ENCODE peak calls at places on chromosomes 5 and 9, in seven cellular contexts. M is Jurkat, Clone E6-1; H is stimulated activated naive CD4-positive, alpha-beta T cell treated with Interleukin-2 at 50 U/mL for 16 hours; G is A673; E is OCI-LY7; O is omental fat pad; B is M059J. Q is an unnamed sample.
A peak's percentile ranks its signal among the peaks of the same experiment; 100 is the strongest.

GRCh38 chr5:72305194-72306142 is 14.6 kb downstream of the MRPS27 start:
- DNase-seq in M (no peak), H (no peak), G (no peak), E (peak; percentile 64), O (no peak), B (no peak), Q (no peak)

GRCh38 chr9:123234853-123235252 is 33.5 kb downstream of the STRBP start:
- DNase-seq in M (no peak), H (no peak), G (no peak), E (peak; percentile 81), O (no peak), B (no peak), Q (no peak)

GRCh38 chr5:30505014-30505886 is 688.2 kb upstream of the CDH6 start:
- DNase-seq in M (no peak), H (no peak), G (peak; percentile 73), E (no peak), O (no peak), B (peak; percentile 25), Q (peak; percentile 64)

GRCh38 chr5:128913551-128913950 is 51.7 kb upstream of the SLC27A6 start:
- DNase-seq in M (no peak), H (no peak), G (no peak), E (no peak), O (no peak), B (no peak), Q (no peak)

GRCh38 chr9:89969156-89969566 is 364.3 kb downstream of the GADD45G start:
- DNase-seq in M (no peak), H (peak; percentile 41), G (no peak), E (no peak), O (no peak), B (peak; percentile 67), Q (no peak)

GRCh38 chr5:126777257-126777973 is 479 bp downstream of the LMNB1 start:
- DNase-seq in M (peak; percentile 26), H (peak; percentile 49), G (peak; percentile 74), E (peak; percentile 82), O (no peak), B (peak; percentile 70), Q (peak; percentile 42)

GRCh38 chr9:31839273-31839672 is 545.2 kb upstream of the ACO1 start:
- DNase-seq in M (no peak), H (no peak), G (peak; percentile 19), E (no peak), O (no peak), B (peak; percentile 55), Q (peak; percentile 64)

GRCh38 chr5:179435731-179436315 is 90.6 kb upstream of the ADAMTS2 start:
- DNase-seq in M (no peak), H (no peak), G (no peak), E (no peak), O (no peak), B (no peak), Q (no peak)

GRCh38 chr5:79464695-79465332 is 49.1 kb downstream of the HOMER1 start:
- DNase-seq in M (peak; percentile 23), H (no peak), G (peak; percentile 53), E (peak; percentile 60), O (no peak), B (peak; percentile 15), Q (peak; percentile 46)

GRCh38 chr5:11072556-11072955 is 311.5 kb upstream of the DAP start:
- DNase-seq in M (no peak), H (no peak), G (no peak), E (no peak), O (no peak), B (peak; percentile 3), Q (no peak)

GRCh38 chr5:72107874-72108199 is 562 bp downstream of the MAP1B start:
- DNase-seq in M (peak; percentile 17), H (no peak), G (no peak), E (no peak), O (no peak), B (peak; percentile 61), Q (no peak)

GRCh38 chr5:170368593-170368992 is 20.6 kb downstream of the KCNMB1 start:
- DNase-seq in M (no peak), H (no peak), G (no peak), E (no peak), O (no peak), B (no peak), Q (no peak)

GRCh38 chr5:153463806-153464205 is 26.7 kb upstream of the GRIA1 start:
- DNase-seq in M (no peak), H (no peak), G (no peak), E (no peak), O (no peak), B (peak; percentile 72), Q (no peak)

GRCh38 chr9:108536836-108537601 is 318.8 kb downstream of the ACTL7B start:
- DNase-seq in M (no peak), H (no peak), G (no peak), E (no peak), O (no peak), B (peak; percentile 73), Q (no peak)

GRCh38 chr5:116313366-116313765 is 228.5 kb downstream of the COMMD10 start:
- DNase-seq in M (no peak), H (no peak), G (no peak), E (no peak), O (no peak), B (no peak), Q (no peak)

GRCh38 chr9:82679488-82679887 is 383.5 kb downstream of the RASEF start:
- DNase-seq in M (no peak), H (no peak), G (no peak), E (no peak), O (no peak), B (peak; percentile 2), Q (peak; percentile 7)

GRCh38 chr5:65955746-65956145 is 29.4 kb downstream of the ERBIN start:
- DNase-seq in M (no peak), H (no peak), G (no peak), E (no peak), O (no peak), B (no peak), Q (peak; percentile 56)

GRCh38 chr5:21152611-21153010 is 1164.6 kb upstream of the CDH18 start:
- DNase-seq in M (no peak), H (no peak), G (peak; percentile 96), E (no peak), O (no peak), B (peak; percentile 94), Q (peak; percentile 23)

GRCh38 chr5:10563132-10563939 is 534 bp upstream of the ANKRD33B start:
- DNase-seq in M (no peak), H (peak; percentile 41), G (no peak), E (peak; percentile 48), O (no peak), B (peak; percentile 61), Q (peak; percentile 18)

GRCh38 chr9:80650964-80651555 is 1038.3 kb downstream of the TLE1 start:
- DNase-seq in M (no peak), H (no peak), G (no peak), E (no peak), O (no peak), B (peak; percentile 37), Q (no peak)

GRCh38 chr9:71626395-71626794 is 141.9 kb downstream of the CEMIP2 start:
- DNase-seq in M (no peak), H (no peak), G (no peak), E (no peak), O (no peak), B (no peak), Q (no peak)

GRCh38 chr5:1016036-1016435 is 7.4 kb downstream of the NKD2 start:
- DNase-seq in M (no peak), H (no peak), G (no peak), E (no peak), O (no peak), B (no peak), Q (no peak)

GRCh38 chr9:33167949-33168535 is 906 bp upstream of the B4GALT1 start:
- DNase-seq in M (no peak), H (no peak), G (no peak), E (peak; percentile 39), O (no peak), B (no peak), Q (no peak)

GRCh38 chr5:116492016-116492623 is 82.5 kb downstream of the SEMA6A start:
- DNase-seq in M (peak; percentile 91), H (no peak), G (peak; percentile 69), E (peak; percentile 11), O (no peak), B (peak; percentile 84), Q (peak; percentile 90)

GRCh38 chr9:107638922-107639321 is 149.4 kb upstream of the KLF4 start:
- DNase-seq in M (no peak), H (no peak), G (no peak), E (peak; percentile 1), O (no peak), B (no peak), Q (peak; percentile 56)

GRCh38 chr9:116857321-116857720 is 170.2 kb downstream of the TRIM32 start:
- DNase-seq in M (no peak), H (no peak), G (peak; percentile 12), E (no peak), O (no peak), B (no peak), Q (no peak)

GRCh38 chr5:97844797-97845196 is 661.8 kb upstream of the RIOK2 start:
- DNase-seq in M (no peak), H (no peak), G (no peak), E (no peak), O (no peak), B (no peak), Q (peak; percentile 61)

GRCh38 chr5:174056064-174056842 is 10.7 kb downstream of the NSG2 start:
- DNase-seq in M (peak; percentile 10), H (no peak), G (peak; percentile 7), E (no peak), O (no peak), B (no peak), Q (peak; percentile 2)

GRCh38 chr5:123708074-123708806 is 196.3 kb downstream of the CSNK1G3 start:
- DNase-seq in M (no peak), H (no peak), G (peak; percentile 33), E (no peak), O (no peak), B (peak; percentile 95), Q (peak; percentile 44)

GRCh38 chr5:138448481-138449398 is 9.9 kb downstream of the REEP2 start:
- DNase-seq in M (no peak), H (no peak), G (peak; percentile 95), E (no peak), O (no peak), B (peak; percentile 59), Q (no peak)

GRCh38 chr5:81164936-81165335 is 68.2 kb upstream of the CKMT2 start:
- DNase-seq in M (no peak), H (no peak), G (no peak), E (no peak), O (no peak), B (peak; percentile 85), Q (peak; percentile 22)

GRCh38 chr5:126122942-126123341 is 300.3 kb upstream of the GRAMD2B start:
- DNase-seq in M (peak; percentile 4), H (no peak), G (no peak), E (no peak), O (no peak), B (peak; percentile 11), Q (no peak)

GRCh38 chr9:93326056-93326455 is 125.4 kb upstream of the FAM120A start:
- DNase-seq in M (no peak), H (no peak), G (no peak), E (no peak), O (no peak), B (no peak), Q (no peak)

GRCh38 chr9:106503759-106504158 is 359.2 kb upstream of the ZNF462 start:
- DNase-seq in M (no peak), H (no peak), G (no peak), E (no peak), O (no peak), B (no peak), Q (no peak)

GRCh38 chr9:127934248-127934647 is 3.4 kb downstream of the DPM2 start:
- DNase-seq in M (no peak), H (no peak), G (no peak), E (no peak), O (no peak), B (no peak), Q (no peak)

GRCh38 chr9:120654278-120654677 is 60.0 kb downstream of the MEGF9 start:
- DNase-seq in M (no peak), H (no peak), G (no peak), E (no peak), O (no peak), B (peak; percentile 6), Q (no peak)

GRCh38 chr5:140633081-140633471 is at the start of gene CD14:
- DNase-seq in M (no peak), H (no peak), G (peak; percentile 38), E (no peak), O (peak; percentile 62), B (peak; percentile 71), Q (no peak)

GRCh38 chr5:10528056-10528816 is 35.6 kb upstream of the ANKRD33B start:
- DNase-seq in M (no peak), H (no peak), G (no peak), E (no peak), O (no peak), B (no peak), Q (no peak)

Q was measured in SK-MEL-5.